ENCODE peak calls at places on chromosomes 6 and 20, in eight cellular contexts. O, Z, F, M, R, G, W and D are unnamed samples.
A peak's percentile ranks its signal among the peaks of the same experiment; 100 is the strongest.

GRCh38 chr6:157443066-157443800 is 62.2 kb downstream of the ZDHHC14 start:
- DNase-seq in W (no peak), M (no peak), Z (no peak), R (peak; percentile 81), G (no peak), O (no peak), F (peak; percentile 73), D (no peak)

GRCh38 chr20:22385602-22386299 is 198.6 kb downstream of the FOXA2 start:
- DNase-seq in G (no peak), F (no peak), R (no peak), M (peak; percentile 34), W (peak; percentile 27), Z (no peak), O (no peak), D (no peak)

GRCh38 chr6:145044606-145045275 is 690.6 kb downstream of the EPM2A start:
- DNase-seq in R (peak; percentile 87), O (no peak), W (no peak), Z (no peak), M (no peak), F (no peak), G (no peak), D (no peak)

GRCh38 chr6:11343963-11344714 is 111.7 kb upstream of the NEDD9 start:
- DNase-seq in G (no peak), R (no peak), Z (no peak), F (no peak), W (no peak), O (no peak), M (peak; percentile 39), D (no peak)

GRCh38 chr6:109308018-109308492 is 74.2 kb downstream of the CD164 start:
- DNase-seq in R (peak; percentile 63), F (peak; percentile 85), M (peak; percentile 65), Z (no peak), G (peak; percentile 96), W (peak; percentile 88), O (peak; percentile 66), D (no peak)

GRCh38 chr20:12180107-12180661 is 262.5 kb downstream of the BTBD3 start:
- DNase-seq in W (no peak), O (no peak), M (no peak), Z (no peak), G (no peak), R (no peak), F (no peak), D (no peak)

GRCh38 chr6:56387621-56388413 is 140.4 kb upstream of the COL21A1 start:
- DNase-seq in R (no peak), G (peak; percentile 69), M (peak; percentile 31), F (no peak), W (no peak), O (peak; percentile 84), Z (no peak), D (no peak)

GRCh38 chr6:89145461-89145961 is 344 bp upstream of the PM20D2 start:
- DNase-seq in G (no peak), W (no peak), Z (no peak), O (no peak), M (no peak), F (peak; percentile 82), R (peak; percentile 15), D (peak; percentile 37)

GRCh38 chr6:30556006-30556713 is at the start of gene GNL1:
- DNase-seq in R (peak; percentile 85), Z (peak; percentile 92), G (peak; percentile 96), M (peak; percentile 98), O (peak; percentile 99), W (peak; percentile 98), F (peak; percentile 93), D (peak; percentile 86)

GRCh38 chr6:13434455-13434775 is 53.0 kb downstream of the GFOD1 start:
- DNase-seq in R (no peak), O (no peak), W (no peak), Z (no peak), F (no peak), M (no peak), G (no peak), D (no peak)

GRCh38 chr6:154649723-154650122 is 83.5 kb upstream of the SCAF8 start:
- DNase-seq in W (no peak), Z (no peak), R (no peak), G (no peak), F (no peak), M (no peak), O (no peak), D (no peak)

GRCh38 chr6:170279977-170280688 is 10.7 kb downstream of the DLL1 start:
- DNase-seq in O (peak; percentile 76), F (peak; percentile 97), R (peak; percentile 12), W (peak; percentile 72), M (peak; percentile 75), G (peak; percentile 89), Z (peak; percentile 77), D (no peak)

GRCh38 chr20:23125159-23125558 is 39.0 kb upstream of the CD93 start:
- DNase-seq in R (no peak), W (no peak), Z (no peak), F (no peak), G (no peak), O (no peak), M (no peak), D (no peak)

GRCh38 chr6:121510568-121511177 is 75.2 kb downstream of the GJA1 start:
- DNase-seq in M (no peak), R (peak; percentile 26), F (no peak), Z (no peak), G (peak; percentile 44), W (no peak), O (no peak), D (no peak)

GRCh38 chr6:134295953-134296553 is 21.9 kb downstream of the SGK1 start:
- DNase-seq in Z (no peak), M (no peak), W (no peak), F (peak; percentile 91), O (no peak), R (peak; percentile 100), G (peak; percentile 94), D (no peak)

GRCh38 chr6:22025468-22026159 is 271.2 kb downstream of the PRL start:
- DNase-seq in F (peak; percentile 97), W (no peak), O (no peak), Z (peak; percentile 41), R (peak; percentile 81), G (peak; percentile 84), M (no peak), D (peak; percentile 22)

GRCh38 chr6:47147175-47147727 is 105.1 kb upstream of the ADGRF1 start:
- DNase-seq in W (no peak), O (no peak), M (no peak), Z (no peak), G (no peak), F (no peak), R (no peak), D (no peak)

GRCh38 chr6:112839525-112839961 is 492.4 kb downstream of the RFPL4B start:
- DNase-seq in O (no peak), F (no peak), M (no peak), G (no peak), W (no peak), R (peak; percentile 88), Z (no peak), D (no peak)

GRCh38 chr20:44460795-44461141 is 14.9 kb upstream of the TTPAL start:
- DNase-seq in W (no peak), Z (no peak), F (peak; percentile 58), G (no peak), O (no peak), R (peak; percentile 23), M (no peak), D (no peak)

GRCh38 chr6:82380566-82381185 is 17.1 kb downstream of the TPBG start:
- DNase-seq in F (no peak), M (no peak), R (no peak), O (no peak), G (no peak), W (no peak), Z (no peak), D (no peak)

GRCh38 chr20:24747015-24747712 is 201.9 kb upstream of the CST7 start:
- DNase-seq in M (peak; percentile 7), F (no peak), W (no peak), R (no peak), O (no peak), G (no peak), Z (no peak), D (no peak)
- TF ChIP-seq POLR2A in M (no peak), F (no peak), W (no peak), R (no peak), O (no peak), G (no peak), Z (no peak), D (no peak)

DNA sequence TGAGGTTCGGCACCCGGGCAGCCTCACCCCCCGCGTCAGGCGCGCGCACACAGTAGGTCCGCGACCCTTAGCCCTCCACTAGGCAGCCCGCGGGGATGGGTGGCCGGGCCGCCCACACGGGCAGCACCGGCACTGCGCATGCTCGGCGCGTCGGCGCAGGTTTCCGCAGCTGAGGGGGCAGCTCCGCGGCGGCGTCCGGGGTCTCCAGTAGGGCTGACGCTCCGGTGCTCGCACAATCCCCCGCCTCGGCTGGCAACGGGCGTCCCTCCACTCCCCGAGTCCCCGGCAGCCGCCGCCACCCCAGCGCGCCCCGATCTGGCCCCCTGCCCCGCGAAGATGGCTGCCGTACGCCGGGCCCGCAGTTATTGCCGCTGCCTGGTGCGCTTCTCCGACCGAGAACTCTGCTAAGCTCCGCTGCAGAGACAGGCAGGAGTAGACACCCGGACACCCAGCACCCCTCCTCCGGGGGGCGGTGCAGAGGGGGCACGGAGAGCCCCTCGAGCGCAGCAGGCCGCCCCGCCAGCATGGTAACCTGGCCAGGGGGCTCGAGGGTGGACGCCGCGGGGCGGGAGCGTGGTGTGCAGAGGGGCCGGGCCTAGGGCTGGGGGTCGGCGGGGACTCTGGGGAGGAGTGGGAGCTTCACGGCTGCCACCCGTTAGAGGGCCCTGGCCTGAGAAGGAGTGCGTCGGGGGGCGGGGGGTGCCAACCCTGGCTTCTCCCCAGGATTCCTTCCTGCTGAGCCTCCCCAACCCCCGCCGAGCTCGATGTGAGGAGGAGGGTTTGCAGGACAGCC is at the start of gene FBXO9:
- DNase-seq in Z (peak; percentile 75), M (peak; percentile 51), G (peak; percentile 61), O (peak; percentile 85), W (peak; percentile 53), R (no peak), F (peak; percentile 78), D (peak; percentile 70)
- TF ChIP-seq POLR2A in Z (peak; percentile 60), M (no peak), G (peak; percentile 9), O (peak; percentile 62), W (peak; percentile 24), R (no peak), F (peak; percentile 73), D (peak; percentile 69)

DNA sequence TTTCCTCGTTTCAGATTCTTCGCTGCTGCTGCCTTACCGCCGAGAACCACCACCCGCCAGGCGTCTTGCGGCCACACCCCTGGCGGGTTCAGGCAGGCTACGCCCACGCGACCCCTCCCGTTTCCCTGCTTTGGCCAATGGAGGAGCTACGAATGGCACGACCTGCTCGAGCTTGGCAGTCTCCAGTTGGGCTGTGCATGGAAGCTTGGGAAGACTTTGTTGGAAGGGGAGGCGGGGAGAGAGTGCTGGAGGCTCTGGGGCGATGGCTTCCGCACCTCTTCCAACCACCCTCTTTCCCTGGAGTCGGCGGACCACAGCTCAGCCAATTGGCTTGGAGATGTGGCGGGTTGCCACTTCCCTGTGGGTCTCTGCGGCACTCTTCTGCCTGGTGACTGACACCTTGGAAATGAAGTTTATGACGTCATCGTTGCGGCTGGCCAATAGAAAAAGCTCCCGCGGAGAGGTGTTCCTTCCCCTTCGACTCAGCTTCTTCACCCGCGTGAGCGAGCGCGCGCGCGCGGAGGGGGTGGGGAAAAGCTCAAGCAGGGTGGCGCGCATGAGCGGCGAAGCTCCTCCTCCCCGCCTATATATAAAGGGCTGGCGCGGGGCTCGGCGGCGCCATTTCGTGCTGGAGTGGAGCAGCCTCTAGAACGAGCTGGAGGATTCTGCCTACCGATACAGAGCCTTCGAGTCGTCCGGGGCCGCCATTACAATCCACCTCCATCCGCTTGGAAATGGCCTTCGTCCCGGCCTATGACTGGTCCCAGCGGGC is 3.4 kb downstream of the BRD2 start:
- DNase-seq in F (peak; percentile 100), G (peak; percentile 100), O (peak; percentile 100), W (peak; percentile 99), Z (peak; percentile 100), R (peak; percentile 100), M (peak; percentile 99), D (peak; percentile 70)
- TF ChIP-seq POLR2A in F (peak; percentile 99), G (peak; percentile 99), O (peak; percentile 97), W (peak; percentile 96), Z (peak; percentile 97), R (peak; percentile 100), M (no peak), D (peak; percentile 99)

GRCh38 chr6:34196116-34196832 is 40.4 kb upstream of the HMGA1 start:
- DNase-seq in R (peak; percentile 62), W (peak; percentile 86), Z (peak; percentile 87), M (peak; percentile 90), G (peak; percentile 76), O (peak; percentile 90), F (peak; percentile 85), D (peak; percentile 93)
- TF ChIP-seq POLR2A in R (peak; percentile 34), W (no peak), Z (peak; percentile 30), M (no peak), G (no peak), O (no peak), F (peak; percentile 14), D (no peak)